ENCODE peak calls at places on chromosomes 13 and 19, in four cellular contexts. One of them, this sample, is unnamed.
A peak's percentile ranks its signal among the peaks of the same experiment; 100 is the strongest.

GRCh38 chr13:23609414-23610186 is 39.4 kb downstream of the TNFRSF19 start:
- DNase-seq in mammary epithelial cell: no peak
- DNase-seq in heart left ventricle: no peak
- DNase-seq in esophagus muscularis mucosa: no peak
- DNase-seq in this sample: no peak

GRCh38 chr19:628168-628567 is 5.2 kb downstream of the POLRMT start:
- DNase-seq in mammary epithelial cell: no peak
- DNase-seq in esophagus muscularis mucosa: no peak
- DNase-seq in heart left ventricle: no peak
- DNase-seq in this sample: no peak

GRCh38 chr13:61414686-61415664 is 674 bp downstream of the PCDH20 start:
- DNase-seq in mammary epithelial cell: peak; percentile 6
- DNase-seq in esophagus muscularis mucosa: no peak
- DNase-seq in heart left ventricle: peak; percentile 25
- DNase-seq in this sample: peak; percentile 45

GRCh38 chr19:52943884-52944643 is 18.6 kb downstream of the ZNF816 start:
- DNase-seq in heart left ventricle: no peak
- DNase-seq in mammary epithelial cell: peak; percentile 39
- DNase-seq in esophagus muscularis mucosa: no peak
- DNase-seq in this sample: no peak

GRCh38 chr19:53959176-53959757 is 3.5 kb upstream of the CACNG8 start:
- DNase-seq in mammary epithelial cell: no peak
- DNase-seq in heart left ventricle: no peak
- DNase-seq in esophagus muscularis mucosa: no peak
- DNase-seq in this sample: no peak

GRCh38 chr13:22929391-22930126 is 251.2 kb upstream of the SGCG start:
- DNase-seq in heart left ventricle: no peak
- DNase-seq in esophagus muscularis mucosa: no peak
- DNase-seq in mammary epithelial cell: no peak
- DNase-seq in this sample: no peak

GRCh38 chr19:56822755-56823154 is 17.8 kb downstream of the PEG3 start:
- DNase-seq in heart left ventricle: no peak
- DNase-seq in mammary epithelial cell: no peak
- DNase-seq in esophagus muscularis mucosa: no peak
- DNase-seq in this sample: no peak

GRCh38 chr19:2305974-2306806 is 1.8 kb downstream of the LINGO3 start:
- DNase-seq in heart left ventricle: no peak
- DNase-seq in mammary epithelial cell: no peak
- DNase-seq in esophagus muscularis mucosa: no peak
- DNase-seq in this sample: no peak

GRCh38 chr13:20814224-20814910 is 40.6 kb upstream of the EEF1AKMT1 start:
- DNase-seq in mammary epithelial cell: peak; percentile 41
- DNase-seq in heart left ventricle: peak; percentile 79
- DNase-seq in esophagus muscularis mucosa: peak; percentile 96
- DNase-seq in this sample: peak; percentile 69

GRCh38 chr19:54179921-54180452 is 7.0 kb upstream of the TMC4 start:
- DNase-seq in mammary epithelial cell: peak; percentile 37
- DNase-seq in esophagus muscularis mucosa: no peak
- DNase-seq in heart left ventricle: no peak
- DNase-seq in this sample: no peak

GRCh38 chr19:10390652-10391286 is 10.4 kb upstream of the TYK2 start:
- DNase-seq in esophagus muscularis mucosa: no peak
- DNase-seq in mammary epithelial cell: peak; percentile 38
- DNase-seq in heart left ventricle: peak; percentile 70
- DNase-seq in this sample: peak; percentile 72

GRCh38 chr13:99981115-99982020 is at the start of gene ZIC2:
- DNase-seq in mammary epithelial cell: peak; percentile 60
- DNase-seq in heart left ventricle: no peak
- DNase-seq in esophagus muscularis mucosa: no peak
- DNase-seq in this sample: no peak

GRCh38 chr13:19658831-19659230 is 25.4 kb downstream of the MPHOSPH8 start:
- DNase-seq in esophagus muscularis mucosa: no peak
- DNase-seq in mammary epithelial cell: no peak
- DNase-seq in heart left ventricle: no peak
- DNase-seq in this sample: no peak

GRCh38 chr13:96636310-96636709 is 358.0 kb downstream of the OXGR1 start:
- DNase-seq in esophagus muscularis mucosa: no peak
- DNase-seq in mammary epithelial cell: no peak
- DNase-seq in heart left ventricle: no peak
- DNase-seq in this sample: no peak

GRCh38 chr19:1445185-1445931 is 4.6 kb upstream of the APC2 start:
- DNase-seq in heart left ventricle: peak; percentile 72
- DNase-seq in esophagus muscularis mucosa: no peak
- DNase-seq in mammary epithelial cell: peak; percentile 49
- DNase-seq in this sample: peak; percentile 71

GRCh38 chr13:113411216-113412023 is 41.9 kb downstream of the ADPRHL1 start:
- DNase-seq in esophagus muscularis mucosa: no peak
- DNase-seq in mammary epithelial cell: peak; percentile 69
- DNase-seq in heart left ventricle: peak; percentile 71
- DNase-seq in this sample: peak; percentile 27

GRCh38 chr19:30790048-30790680 is 418.0 kb downstream of the ZNF536 start:
- DNase-seq in esophagus muscularis mucosa: no peak
- DNase-seq in mammary epithelial cell: no peak
- DNase-seq in heart left ventricle: no peak
- DNase-seq in this sample: no peak

GRCh38 chr19:51539821-51540366 is 8.4 kb upstream of the SIGLEC6 start:
- DNase-seq in heart left ventricle: no peak
- DNase-seq in esophagus muscularis mucosa: no peak
- DNase-seq in mammary epithelial cell: no peak
- DNase-seq in this sample: no peak

GRCh38 chr13:95087746-95088305 is 213.4 kb downstream of the ABCC4 start:
- DNase-seq in esophagus muscularis mucosa: no peak
- DNase-seq in heart left ventricle: no peak
- DNase-seq in mammary epithelial cell: peak; percentile 34
- DNase-seq in this sample: no peak

GRCh38 chr19:33484226-33484774 is 37.3 kb downstream of the PEPD start:
- DNase-seq in mammary epithelial cell: no peak
- DNase-seq in esophagus muscularis mucosa: no peak
- DNase-seq in heart left ventricle: no peak
- DNase-seq in this sample: no peak

GRCh38 chr13:71218960-71219359 is 648.0 kb downstream of the DACH1 start:
- DNase-seq in mammary epithelial cell: no peak
- DNase-seq in heart left ventricle: no peak
- DNase-seq in esophagus muscularis mucosa: no peak
- DNase-seq in this sample: no peak

GRCh38 chr13:40318366-40318765 is 348.1 kb downstream of the FOXO1 start:
- DNase-seq in heart left ventricle: peak; percentile 56
- DNase-seq in mammary epithelial cell: no peak
- DNase-seq in esophagus muscularis mucosa: peak; percentile 89
- DNase-seq in this sample: peak; percentile 10

DNA sequence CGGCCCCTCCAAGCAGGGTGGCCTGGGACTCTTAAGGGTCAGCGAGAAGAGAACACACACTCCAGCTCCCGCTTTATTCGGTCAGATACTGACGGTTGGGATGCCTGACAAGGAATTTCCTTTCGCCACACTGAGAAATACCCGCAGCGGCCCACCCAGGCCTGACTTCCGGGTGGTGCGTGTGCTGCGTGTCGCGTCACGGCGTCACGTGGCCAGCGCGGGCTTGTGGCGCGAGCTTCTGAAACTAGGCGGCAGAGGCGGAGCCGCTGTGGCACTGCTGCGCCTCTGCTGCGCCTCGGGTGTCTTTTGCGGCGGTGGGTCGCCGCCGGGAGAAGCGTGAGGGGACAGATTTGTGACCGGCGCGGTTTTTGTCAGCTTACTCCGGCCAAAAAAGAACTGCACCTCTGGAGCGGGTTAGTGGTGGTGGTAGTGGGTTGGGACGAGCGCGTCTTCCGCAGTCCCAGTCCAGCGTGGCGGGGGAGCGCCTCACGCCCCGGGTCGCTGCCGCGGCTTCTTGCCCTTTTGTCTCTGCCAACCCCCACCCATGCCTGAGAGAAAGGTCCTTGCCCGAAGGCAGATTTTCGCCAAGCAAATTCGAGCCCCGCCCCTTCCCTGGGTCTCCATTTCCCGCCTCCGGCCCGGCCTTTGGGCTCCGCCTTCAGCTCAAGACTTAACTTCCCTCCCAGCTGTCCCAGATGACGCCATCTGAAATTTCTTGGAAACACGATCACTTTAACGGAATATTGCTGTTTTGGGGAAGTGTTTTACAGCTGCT is at the start of the genes BRCA2 and ZAR1L:
- DNase-seq in esophagus muscularis mucosa: peak; percentile 96
- DNase-seq in heart left ventricle: peak; percentile 91
- DNase-seq in mammary epithelial cell: peak; percentile 83
- DNase-seq in this sample: peak; percentile 75
- H3K27ac ChIP-seq in esophagus muscularis mucosa: peak within 1 kb of the TSS; percentile 92
- H3K27ac ChIP-seq in heart left ventricle: peak within 1 kb of the TSS; percentile 93
- H3K27ac ChIP-seq in mammary epithelial cell: peak within 1 kb of the TSS; percentile 95
- H3K27ac ChIP-seq in this sample: peak within 1 kb of the TSS; percentile 93

GRCh38 chr13:110273254-110273653 is 33.7 kb downstream of the COL4A1 start:
- DNase-seq in mammary epithelial cell: no peak
- DNase-seq in esophagus muscularis mucosa: peak; percentile 68
- DNase-seq in heart left ventricle: peak; percentile 7
- DNase-seq in this sample: no peak

GRCh38 chr13:110275931-110276552 is 30.9 kb downstream of the COL4A1 start:
- DNase-seq in esophagus muscularis mucosa: peak; percentile 72
- DNase-seq in mammary epithelial cell: no peak
- DNase-seq in heart left ventricle: peak; percentile 54
- DNase-seq in this sample: no peak

GRCh38 chr13:110272651-110273050 is 34.3 kb downstream of the COL4A1 start:
- DNase-seq in heart left ventricle: peak; percentile 10
- DNase-seq in mammary epithelial cell: no peak
- DNase-seq in esophagus muscularis mucosa: no peak
- DNase-seq in this sample: no peak

GRCh38 chr13:110276553-110276950 is 30.4 kb downstream of the COL4A1 start:
- DNase-seq in mammary epithelial cell: no peak
- DNase-seq in heart left ventricle: peak; percentile 14
- DNase-seq in esophagus muscularis mucosa: peak; percentile 78
- DNase-seq in this sample: no peak

DNA sequence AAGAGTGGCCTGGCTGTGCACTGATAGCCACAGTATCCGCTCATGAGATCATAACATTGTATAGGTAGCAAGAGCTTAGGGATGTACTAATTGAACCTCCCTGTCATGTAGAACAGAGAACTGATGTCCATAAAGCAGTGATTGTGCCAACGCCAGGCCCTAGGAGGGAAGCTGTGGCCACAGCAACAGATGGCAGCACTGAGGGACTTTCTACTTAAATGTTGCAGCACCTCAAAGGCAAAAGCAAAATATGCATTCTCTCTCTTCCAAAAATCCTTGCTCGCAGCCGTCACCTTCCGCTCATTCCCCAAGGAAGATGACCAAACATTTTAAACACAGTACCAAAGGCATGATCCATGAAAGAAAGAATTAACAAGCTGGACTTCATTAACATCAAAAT is 32.3 kb downstream of the COL4A1 start:
- DNase-seq in heart left ventricle: peak; percentile 40
- DNase-seq in esophagus muscularis mucosa: peak; percentile 86
- DNase-seq in mammary epithelial cell: no peak
- DNase-seq in this sample: no peak
- TF ChIP-seq CTCF in heart left ventricle: peak; percentile 53
- TF ChIP-seq CTCF in esophagus muscularis mucosa: peak; percentile 45
- TF ChIP-seq CTCF in mammary epithelial cell: peak; percentile 18
- TF ChIP-seq CTCF in this sample: no peak

GRCh38 chr13:58827904-58828303 is 1196.4 kb downstream of the PCDH17 start:
- DNase-seq in mammary epithelial cell: no peak
- DNase-seq in heart left ventricle: no peak
- DNase-seq in esophagus muscularis mucosa: no peak
- DNase-seq in this sample: no peak
- H3K27ac ChIP-seq in mammary epithelial cell: no peak overlapping the region
- H3K27ac ChIP-seq in heart left ventricle: no peak overlapping the region
- H3K27ac ChIP-seq in esophagus muscularis mucosa: no peak overlapping the region
- H3K27ac ChIP-seq in this sample: no peak overlapping the region

GRCh38 chr19:42287017-42287825 is 14.7 kb upstream of the PRR19 start:
- DNase-seq in esophagus muscularis mucosa: no peak
- DNase-seq in mammary epithelial cell: no peak
- DNase-seq in heart left ventricle: no peak
- DNase-seq in this sample: no peak

GRCh38 chr19:42285546-42285945 is 16.4 kb upstream of the PRR19 start:
- DNase-seq in mammary epithelial cell: no peak
- DNase-seq in esophagus muscularis mucosa: no peak
- DNase-seq in heart left ventricle: no peak
- DNase-seq in this sample: no peak

GRCh38 chr19:42284641-42285341 is 15.7 kb downstream of the CIC start:
- DNase-seq in mammary epithelial cell: no peak
- DNase-seq in esophagus muscularis mucosa: no peak
- DNase-seq in heart left ventricle: no peak
- DNase-seq in this sample: no peak

GRCh38 chr19:42286349-42287016 is 15.4 kb upstream of the PRR19 start:
- DNase-seq in mammary epithelial cell: no peak
- DNase-seq in esophagus muscularis mucosa: no peak
- DNase-seq in heart left ventricle: peak; percentile 62
- DNase-seq in this sample: no peak

DNA sequence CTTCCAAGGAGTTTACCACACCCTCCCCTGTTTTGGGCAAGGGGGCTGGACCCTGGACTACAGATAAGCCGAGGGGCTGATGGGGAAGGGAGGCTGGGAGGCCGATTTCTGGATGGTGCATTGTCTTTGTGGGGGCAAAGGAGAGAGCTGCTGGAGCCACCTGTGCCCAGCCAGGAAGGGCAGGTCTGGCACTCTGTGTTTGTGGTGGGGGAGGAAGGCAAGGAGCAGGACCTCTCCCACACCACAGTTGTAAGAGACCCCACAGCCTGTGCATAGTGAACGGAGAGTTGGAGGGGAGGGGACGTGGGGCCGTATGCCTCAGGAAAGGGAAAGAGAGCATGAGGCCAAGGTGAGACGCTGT is 16.0 kb upstream of the PRR19 start:
- DNase-seq in heart left ventricle: no peak
- DNase-seq in esophagus muscularis mucosa: no peak
- DNase-seq in mammary epithelial cell: no peak
- DNase-seq in this sample: no peak
- TF ChIP-seq CTCF in heart left ventricle: no peak
- TF ChIP-seq CTCF in esophagus muscularis mucosa: no peak
- TF ChIP-seq CTCF in mammary epithelial cell: no peak
- TF ChIP-seq CTCF in this sample: no peak

DNA sequence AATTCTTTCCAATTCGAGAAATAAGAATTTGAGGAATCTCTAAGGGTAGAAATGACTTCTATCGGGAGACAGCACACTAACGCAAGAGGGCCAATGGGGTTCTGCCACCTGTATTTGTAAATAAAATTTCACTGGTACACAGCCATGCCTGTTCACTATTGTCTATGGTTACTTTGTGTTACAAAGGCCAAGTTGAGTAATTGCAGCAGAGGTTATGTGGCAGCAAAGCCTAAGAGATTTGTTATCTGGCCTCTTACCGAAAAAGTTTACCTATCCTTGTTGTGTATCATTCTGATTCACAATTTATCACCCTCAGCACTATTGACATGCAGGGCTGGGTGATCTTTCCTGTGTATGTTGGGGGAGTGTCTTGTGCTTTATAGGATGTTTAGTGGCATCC is 278.0 kb downstream of the KLF5 start:
- DNase-seq in esophagus muscularis mucosa: no peak
- DNase-seq in mammary epithelial cell: peak; percentile 58
- DNase-seq in heart left ventricle: no peak
- DNase-seq in this sample: peak; percentile 26
- H3K27ac ChIP-seq in esophagus muscularis mucosa: no peak overlapping the region
- H3K27ac ChIP-seq in mammary epithelial cell: peak overlapping the region; percentile 100
- H3K27ac ChIP-seq in heart left ventricle: no peak overlapping the region
- H3K27ac ChIP-seq in this sample: no peak overlapping the region

GRCh38 chr19:5547881-5548280 is 19.9 kb downstream of the TINCR start:
- DNase-seq in mammary epithelial cell: peak; percentile 46
- DNase-seq in esophagus muscularis mucosa: no peak
- DNase-seq in heart left ventricle: no peak
- DNase-seq in this sample: peak; percentile 36
- TF ChIP-seq CTCF in mammary epithelial cell: peak; percentile 81
- TF ChIP-seq CTCF in esophagus muscularis mucosa: peak; percentile 44
- TF ChIP-seq CTCF in heart left ventricle: no peak
- TF ChIP-seq CTCF in this sample: peak; percentile 40

GRCh38 chr13:47215741-47216140 is 318.9 kb upstream of the HTR2A start:
- DNase-seq in mammary epithelial cell: peak; percentile 82
- DNase-seq in esophagus muscularis mucosa: no peak
- DNase-seq in heart left ventricle: no peak
- DNase-seq in this sample: peak; percentile 84
- H3K27ac ChIP-seq in mammary epithelial cell: peak overlapping the region; percentile 85
- H3K27ac ChIP-seq in esophagus muscularis mucosa: no peak overlapping the region
- H3K27ac ChIP-seq in heart left ventricle: no peak overlapping the region
- H3K27ac ChIP-seq in this sample: no peak overlapping the region

GRCh38 chr13:30158774-30159445 is 148.4 kb downstream of the KATNAL1 start:
- DNase-seq in heart left ventricle: no peak
- DNase-seq in mammary epithelial cell: no peak
- DNase-seq in esophagus muscularis mucosa: no peak
- DNase-seq in this sample: peak; percentile 6
- TF ChIP-seq CTCF in heart left ventricle: no peak
- TF ChIP-seq CTCF in mammary epithelial cell: peak; percentile 32
- TF ChIP-seq CTCF in esophagus muscularis mucosa: peak; percentile 38
- TF ChIP-seq CTCF in this sample: peak; percentile 10

This sample was measured in RWPE1.